ENCODE peak calls at places on chromosomes 7 and 10, in eight cellular contexts. E, Z, R, F, T, J, D and P are unnamed samples.

GRCh38 chr10:103691267-103691666 is 164.1 kb downstream of the SH3PXD2A start:
- DNase-seq in E (no peak), Z (no peak), R (no peak), F (no peak), T (no peak), J (no peak), D (no peak), P (no peak)

GRCh38 chr7:36171503-36171902 is 18.4 kb downstream of the EEPD1 start:
- DNase-seq in E (no peak), Z (no peak), R (no peak), F (no peak), T (no peak), J (no peak), D (no peak), P (no peak)

GRCh38 chr10:89549510-89549909 is 14.1 kb upstream of the SLC16A12 start:
- DNase-seq in E (no peak), Z (no peak), R (no peak), F (no peak), T (no peak), J (no peak), D (no peak), P (no peak)

GRCh38 chr7:22849158-22849557 is 26.5 kb upstream of the TOMM7 start:
- DNase-seq in E (no peak), Z (no peak), R (no peak), F (no peak), T (no peak), J (no peak), D (no peak), P (no peak)

GRCh38 chr10:629186-629998 is 60.1 kb downstream of the DIP2C start:
- DNase-seq in E (no peak), Z (no peak), R (no peak), F (no peak), T (no peak), J (no peak), D (no peak), P (no peak)

GRCh38 chr7:66152538-66153191 is 38.0 kb downstream of the CRCP start:
- DNase-seq in E (no peak), Z (no peak), R (no peak), F (no peak), T (no peak), J (no peak), D (no peak), P (peak; percentile 53)

GRCh38 chr7:147008530-147008929 is 891.9 kb downstream of the CNTNAP2 start:
- DNase-seq in E (no peak), Z (no peak), R (no peak), F (no peak), T (no peak), J (no peak), D (no peak), P (no peak)

GRCh38 chr7:129949292-129950133 is 3.2 kb downstream of the UBE2H start:
- DNase-seq in E (peak; percentile 23), Z (no peak), R (peak; percentile 40), F (peak; percentile 17), T (peak; percentile 66), J (peak; percentile 45), D (peak; percentile 97), P (peak; percentile 34)

GRCh38 chr10:104521901-104522827 is 118.9 kb upstream of the SORCS3 start:
- DNase-seq in E (no peak), Z (no peak), R (no peak), F (no peak), T (no peak), J (no peak), D (no peak), P (no peak)

GRCh38 chr10:126583507-126584200 is 86.8 kb downstream of the C10orf90 start:
- DNase-seq in E (no peak), Z (peak; percentile 90), R (no peak), F (no peak), T (no peak), J (no peak), D (no peak), P (no peak)

GRCh38 chr7:155225095-155225494 is 72.6 kb upstream of the INSIG1 start:
- DNase-seq in E (no peak), Z (no peak), R (no peak), F (no peak), T (no peak), J (no peak), D (no peak), P (no peak)

GRCh38 chr10:110529596-110530011 is 31.9 kb downstream of the DUSP5 start:
- DNase-seq in E (no peak), Z (no peak), R (no peak), F (no peak), T (peak; percentile 71), J (peak; percentile 31), D (no peak), P (no peak)

GRCh38 chr10:129505500-129506075 is 38.5 kb downstream of the MGMT start:
- DNase-seq in E (no peak), Z (no peak), R (no peak), F (no peak), T (no peak), J (no peak), D (no peak), P (no peak)

GRCh38 chr10:68471063-68471585 is 649 bp downstream of the DNA2 start:
- DNase-seq in E (no peak), Z (no peak), R (no peak), F (no peak), T (no peak), J (peak; percentile 18), D (peak; percentile 2), P (no peak)

GRCh38 chr10:132931258-132931657 is 11.1 kb downstream of the CFAP46 start:
- DNase-seq in E (no peak), Z (no peak), R (no peak), F (no peak), T (no peak), J (peak; percentile 28), D (peak; percentile 15), P (peak; percentile 4)

GRCh38 chr10:19872504-19873271 is 56.5 kb downstream of the PLXDC2 start:
- DNase-seq in E (no peak), Z (no peak), R (no peak), F (no peak), T (no peak), J (no peak), D (no peak), P (no peak)

GRCh38 chr7:47358944-47359588 is 222.8 kb downstream of the TNS3 start:
- DNase-seq in E (no peak), Z (no peak), R (no peak), F (no peak), T (no peak), J (no peak), D (no peak), P (no peak)

GRCh38 chr7:43491123-43491522 is 91.8 kb upstream of the STK17A start:
- DNase-seq in E (no peak), Z (no peak), R (no peak), F (no peak), T (no peak), J (no peak), D (no peak), P (no peak)

GRCh38 chr7:130838738-130839137 is 104.7 kb upstream of the KLF14 start:
- DNase-seq in E (peak; percentile 26), Z (no peak), R (peak; percentile 91), F (no peak), T (no peak), J (peak; percentile 41), D (peak; percentile 90), P (no peak)

GRCh38 chr10:79298403-79299244 is 48.6 kb upstream of the PPIF start:
- DNase-seq in E (peak; percentile 87), Z (no peak), R (peak; percentile 53), F (no peak), T (peak; percentile 81), J (no peak), D (peak; percentile 94), P (peak; percentile 57)

GRCh38 chr7:43700059-43700501 is 29.2 kb downstream of the COA1 start:
- DNase-seq in E (peak; percentile 42), Z (no peak), R (peak; percentile 31), F (no peak), T (no peak), J (no peak), D (peak; percentile 68), P (no peak)

GRCh38 chr7:151520419-151521229 is 929 bp upstream of the RHEB start:
- DNase-seq in E (no peak), Z (peak; percentile 54), R (no peak), F (peak; percentile 17), T (peak; percentile 77), J (peak; percentile 37), D (peak; percentile 57), P (peak; percentile 34)

GRCh38 chr7:33050425-33051318 is 11.9 kb downstream of the NT5C3A start:
- DNase-seq in E (peak; percentile 40), Z (no peak), R (peak; percentile 13), F (peak; percentile 11), T (no peak), J (peak; percentile 31), D (peak; percentile 48), P (peak; percentile 14)

GRCh38 chr10:76394707-76395042 is 963.3 kb downstream of the LRMDA start:
- DNase-seq in E (no peak), Z (no peak), R (no peak), F (no peak), T (no peak), J (no peak), D (no peak), P (no peak)

GRCh38 chr10:28082316-28082715 is 83.4 kb upstream of the ODAD2 start:
- DNase-seq in E (no peak), Z (no peak), R (no peak), F (no peak), T (no peak), J (no peak), D (peak; percentile 30), P (no peak)

GRCh38 chr7:14403587-14403986 is 414.1 kb upstream of the ETV1 start:
- DNase-seq in E (no peak), Z (no peak), R (no peak), F (no peak), T (no peak), J (no peak), D (peak; percentile 1), P (no peak)

GRCh38 chr7:150323682-150324365 is 479 bp upstream of the ACTR3C start:
- DNase-seq in E (no peak), Z (no peak), R (no peak), F (peak; percentile 11), T (no peak), J (no peak), D (peak; percentile 13), P (no peak)

GRCh38 chr7:44977304-44977858 is 1.4 kb downstream of the MYO1G start:
- DNase-seq in E (no peak), Z (no peak), R (no peak), F (peak; percentile 62), T (peak; percentile 90), J (peak; percentile 61), D (no peak), P (no peak)

GRCh38 chr10:80324086-80324485 is 32.5 kb downstream of the DYDC1 start:
- DNase-seq in E (peak; percentile 69), Z (no peak), R (no peak), F (no peak), T (no peak), J (no peak), D (peak; percentile 53), P (no peak)

GRCh38 chr7:138613630-138614029 is 87.5 kb downstream of the SVOPL start:
- DNase-seq in E (no peak), Z (no peak), R (no peak), F (no peak), T (no peak), J (no peak), D (no peak), P (no peak)

GRCh38 chr10:52170776-52171175 is 143.3 kb upstream of the DKK1 start:
- DNase-seq in E (no peak), Z (no peak), R (no peak), F (no peak), T (no peak), J (no peak), D (no peak), P (peak; percentile 17)

GRCh38 chr10:74949024-74949423 is 122.6 kb downstream of the KAT6B start:
- DNase-seq in E (no peak), Z (no peak), R (no peak), F (no peak), T (no peak), J (no peak), D (no peak), P (no peak)

GRCh38 chr7:78779788-78780187 is 673.7 kb downstream of the MAGI2 start:
- DNase-seq in E (no peak), Z (no peak), R (no peak), F (no peak), T (no peak), J (no peak), D (no peak), P (no peak)

GRCh38 chr10:112241651-112242341 is 41.4 kb upstream of the TECTB start:
- DNase-seq in E (no peak), Z (no peak), R (no peak), F (no peak), T (no peak), J (no peak), D (no peak), P (no peak)